ENCODE peak calls at places on chromosomes 11 and 22, in eight cellular contexts. Y is renal cortical epithelial cell; I is CD8-positive, alpha-beta memory T cell; K is neural progenitor cell; T is LHCN-M2; L is HCT116; N is NCI-H1092; E is activated T-helper 1 cell treated with anti-CD3 and anti-CD28 coated beads, Interleukin-12 subunit alpha, Interleukin-12 subunit beta, Interleukin-2, Interleukin-4 antibody, amounts not matched to agents 30 ng/mL and 10 ng/mL and 1 ng/mL, durations not matched to agents 14 hours and 24 hours and 36 hours. U is an unnamed sample.

GRCh38 chr11:59678813-59679165 is 10.0 kb upstream of the PATL1 start:
- DNase-seq in Y (no peak), I (no peak), K (no peak), T (no peak), L (no peak), N (no peak), E (no peak), U (no peak)

GRCh38 chr11:57359896-57360690 is 20.9 kb downstream of the PRG3 start:
- DNase-seq in Y (no peak), I (no peak), K (no peak), T (peak), L (no peak), N (no peak), E (no peak), U (no peak)

GRCh38 chr22:50621491-50621880 is 6.5 kb downstream of the ARSA start:
- DNase-seq in Y (no peak), I (no peak), K (no peak), T (peak), L (no peak), N (no peak), E (peak), U (no peak)

GRCh38 chr22:20243545-20244249 is 24.4 kb downstream of the RTN4R start:
- DNase-seq in Y (peak), I (peak), K (no peak), T (peak), L (no peak), N (peak), E (peak), U (peak)

GRCh38 chr11:128179512-128179911 is 407.8 kb downstream of the ETS1 start:
- DNase-seq in Y (no peak), I (no peak), K (no peak), T (no peak), L (no peak), N (no peak), E (no peak), U (no peak)

GRCh38 chr22:38631724-38632123 is 24.5 kb downstream of the FAM227A start:
- DNase-seq in Y (no peak), I (no peak), K (no peak), T (no peak), L (no peak), N (no peak), E (no peak), U (no peak)

GRCh38 chr11:125110506-125110905 is 920 bp downstream of the TMEM218 start:
- DNase-seq in Y (no peak), I (no peak), K (peak), T (peak), L (no peak), N (no peak), E (no peak), U (no peak)

GRCh38 chr22:44671742-44672141 is 30.3 kb upstream of the PRR5 start:
- DNase-seq in Y (peak), I (no peak), K (no peak), T (peak), L (no peak), N (no peak), E (no peak), U (no peak)

GRCh38 chr11:72232260-72233055 is 7.9 kb downstream of the INPPL1 start:
- DNase-seq in Y (no peak), I (no peak), K (no peak), T (no peak), L (no peak), N (no peak), E (no peak), U (no peak)

GRCh38 chr22:46075764-46076531 is 74.4 kb upstream of the PPARA start:
- DNase-seq in Y (no peak), I (no peak), K (no peak), T (no peak), L (no peak), N (no peak), E (no peak), U (peak)

GRCh38 chr11:73072935-73073481 is 69.1 kb downstream of the FCHSD2 start:
- DNase-seq in Y (peak), I (no peak), K (no peak), T (peak), L (no peak), N (no peak), E (no peak), U (peak)

GRCh38 chr11:93216511-93217121 is 18.8 kb upstream of the SLC36A4 start:
- DNase-seq in Y (peak), I (no peak), K (no peak), T (no peak), L (no peak), N (peak), E (no peak), U (no peak)

U was measured in HT1080.